ENCODE peak calls at places on chromosome 12, in four cellular contexts. X is IMR-90, E is mesendoderm, L is H1. Y is an unnamed sample. For H3K4me1, the result is how much of the 10 kb centered on the place peaks cover.

GRCh38 chr12:22477166-22477893 is 67.0 kb downstream of the C2CD5 start:
- DNase-seq in X (peak), E (no peak), L (no peak), Y (peak)

GRCh38 chr12:19201653-19202052 is 72.1 kb downstream of the PLEKHA5 start:
- DNase-seq in X (peak), E (no peak), L (no peak), Y (peak)

GRCh38 chr12:57229041-57229633 is 374 bp upstream of the SHMT2 start:
- DNase-seq in X (no peak), E (no peak), L (no peak), Y (peak)

GRCh38 chr12:105911966-105912365 is 226.8 kb downstream of the NUAK1 start:
- DNase-seq in X (no peak), E (no peak), L (no peak), Y (no peak)

GRCh38 chr12:26000883-26001282 is 42.4 kb downstream of the RASSF8 start:
- DNase-seq in X (no peak), E (no peak), L (no peak), Y (no peak)

GRCh38 chr12:121520119-121520518 is 60.7 kb downstream of the KDM2B start:
- DNase-seq in X (no peak), E (no peak), L (no peak), Y (no peak)

GRCh38 chr12:41277019-41277770 is 89.1 kb downstream of the PDZRN4 start:
- DNase-seq in X (peak), E (peak), L (no peak), Y (peak)

GRCh38 chr12:85325452-85325851 is 45.4 kb downstream of the ALX1 start:
- DNase-seq in X (no peak), E (no peak), L (no peak), Y (no peak)

GRCh38 chr12:94740601-94741362 is 90.4 kb upstream of the TMCC3 start:
- DNase-seq in X (no peak), E (peak), L (peak), Y (no peak)

GRCh38 chr12:32230607-32230982 is 123.9 kb downstream of the BICD1 start:
- DNase-seq in X (no peak), E (peak), L (no peak), Y (no peak)

GRCh38 chr12:124919646-124920352 is 5.3 kb upstream of the UBC start:
- DNase-seq in X (peak), E (peak), L (no peak), Y (peak)

GRCh38 chr12:55934343-55934742 is 3.4 kb downstream of the DGKA start:
- DNase-seq in X (no peak), E (no peak), L (no peak), Y (peak)

GRCh38 chr12:55935742-55936151 is 4.8 kb downstream of the DGKA start:
- DNase-seq in X (no peak), E (no peak), L (no peak), Y (no peak)

GRCh38 chr12:55933799-55934174 is 2.8 kb downstream of the DGKA start:
- DNase-seq in X (no peak), E (no peak), L (no peak), Y (no peak)

GRCh38 chr12:55933158-55933798 is 2.3 kb downstream of the DGKA start:
- DNase-seq in X (no peak), E (peak), L (no peak), Y (peak)

GRCh38 chr12:55934773-55935172 is 3.8 kb downstream of the DGKA start:
- DNase-seq in X (no peak), E (no peak), L (no peak), Y (no peak)
- H3K4me1 ChIP-seq in X (under half), E (under half), L (under half), Y (under half)

GRCh38 chr12:6956332-6956727 is 5.2 kb downstream of the PTPN6 start:
- DNase-seq in X (no peak), E (no peak), L (no peak), Y (no peak)

GRCh38 chr12:6954754-6955461 is 3.8 kb downstream of the PTPN6 start:
- DNase-seq in X (no peak), E (no peak), L (no peak), Y (no peak)

GRCh38 chr12:6957151-6957701 is 6.1 kb downstream of the PTPN6 start:
- DNase-seq in X (no peak), E (no peak), L (no peak), Y (no peak)

GRCh38 chr12:6954316-6954710 is 3.2 kb downstream of the PTPN6 start:
- DNase-seq in X (no peak), E (no peak), L (no peak), Y (no peak)

DNA sequence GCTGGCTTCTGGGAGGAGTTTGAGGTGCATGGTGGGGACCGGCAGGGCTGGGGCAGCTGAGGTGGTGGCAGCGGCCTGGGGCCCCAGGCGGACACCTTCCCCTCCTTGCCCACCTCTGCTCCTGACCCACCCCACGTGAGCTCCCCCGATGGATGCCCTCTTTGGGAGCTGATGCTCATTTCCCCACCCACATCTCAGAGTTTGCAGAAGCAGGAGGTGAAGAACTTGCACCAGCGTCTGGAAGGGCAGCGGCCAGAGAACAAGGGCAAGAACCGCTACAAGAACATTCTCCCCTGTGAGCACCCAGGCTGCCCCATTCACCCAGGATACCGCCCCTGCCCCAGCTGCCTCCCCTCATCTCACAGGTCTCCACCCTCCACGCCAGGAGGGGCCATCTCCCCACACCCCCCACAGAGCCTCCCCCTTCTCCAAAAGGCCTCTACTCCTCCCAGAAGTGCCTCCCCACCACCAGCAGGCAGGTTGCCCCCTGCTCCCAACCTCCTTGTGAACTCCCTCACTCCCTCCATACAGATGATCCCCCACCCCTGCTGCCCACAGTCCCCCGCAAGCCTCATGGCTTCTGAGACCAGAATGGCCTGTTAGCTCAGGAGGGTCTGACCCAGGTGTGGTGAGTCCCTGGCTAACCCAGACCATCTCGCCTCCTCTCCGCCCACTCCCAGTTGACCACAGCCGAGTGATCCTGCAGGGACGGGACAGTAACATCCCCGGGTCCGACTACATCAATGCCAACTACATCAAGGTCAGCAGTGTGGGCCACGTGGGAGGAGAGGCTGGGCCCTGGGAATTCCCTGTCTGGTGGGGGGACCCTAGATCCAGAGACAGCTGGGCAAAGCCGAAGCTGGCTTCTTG is 4.5 kb downstream of the PTPN6 start:
- DNase-seq in X (no peak), E (no peak), L (no peak), Y (no peak)
- H2AK5ac ChIP-seq in X (no peak), E (no peak), L (no peak), Y (no peak)

DNA sequence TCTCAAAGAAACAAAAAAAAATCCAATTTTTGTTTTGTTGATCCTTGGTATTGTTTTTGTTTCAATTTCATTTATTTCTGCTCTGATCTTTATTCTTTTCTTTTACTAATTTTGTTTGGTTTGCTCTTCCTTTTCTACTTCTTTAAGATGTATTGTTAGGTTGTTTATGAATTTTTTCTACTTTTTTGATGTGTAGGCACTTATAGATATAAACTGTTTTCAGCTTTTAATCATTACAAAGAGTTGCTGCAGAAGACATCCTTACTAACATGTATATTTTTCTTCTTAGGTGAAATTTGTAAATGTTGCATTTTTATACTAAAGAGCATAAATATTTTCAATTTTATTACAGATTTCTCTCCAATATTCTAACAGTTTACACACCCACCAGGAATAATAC is 69.8 kb downstream of the KNTC1 start:
- DNase-seq in X (no peak), E (no peak), L (no peak), Y (no peak)
- H3K4me1 ChIP-seq in X (under half), E (under half), L (under half), Y (under half)

GRCh38 chr12:53194973-53195372 is 12.1 kb downstream of the ITGB7 start:
- DNase-seq in X (no peak), E (no peak), L (no peak), Y (no peak)

GRCh38 chr12:53196486-53196885 is 10.6 kb downstream of the ITGB7 start:
- DNase-seq in X (no peak), E (no peak), L (no peak), Y (no peak)

GRCh38 chr12:53198470-53199110 is 8.5 kb downstream of the ITGB7 start:
- DNase-seq in X (no peak), E (no peak), L (no peak), Y (no peak)

GRCh38 chr12:53195516-53196420 is 11.3 kb downstream of the ITGB7 start:
- DNase-seq in X (no peak), E (no peak), L (no peak), Y (no peak)

DNA sequence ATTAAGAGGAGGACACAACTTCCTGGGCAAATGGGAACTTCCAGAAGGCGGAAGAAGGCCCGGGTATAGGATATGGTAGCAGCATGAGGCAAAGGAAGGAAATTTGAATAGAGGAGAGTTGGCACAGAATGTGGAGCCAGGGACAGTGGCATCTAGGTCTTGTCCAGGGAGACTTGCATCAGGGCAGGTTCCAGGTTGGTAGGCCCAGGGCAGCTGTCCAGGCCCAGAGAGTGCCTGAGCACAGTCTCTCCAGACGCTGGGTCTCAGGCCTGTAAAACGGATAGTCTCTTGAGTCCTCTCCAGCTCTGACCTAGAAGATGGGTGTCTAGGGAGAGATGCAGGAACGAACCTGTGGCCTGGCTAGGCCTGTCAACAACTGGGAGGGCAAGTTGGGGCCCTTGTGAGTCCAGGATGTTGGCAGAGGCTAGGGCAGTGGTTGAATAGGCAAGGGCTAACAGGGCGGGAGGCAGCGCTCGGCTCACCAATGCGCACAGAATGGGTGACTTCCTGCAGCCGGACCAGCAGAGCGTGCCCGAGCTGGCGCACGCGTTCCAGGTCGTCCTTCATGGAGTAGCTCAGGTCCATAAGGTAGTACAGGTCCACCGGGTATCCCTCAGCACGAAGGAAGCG is 9.9 kb downstream of the ITGB7 start:
- DNase-seq in X (no peak), E (no peak), L (no peak), Y (no peak)
- H2AK5ac ChIP-seq in X (peak), E (no peak), L (no peak), Y (no peak)

Y was measured in mesenchymal stem cell.